ENCODE peak calls at places on chromosome 10, in five cellular contexts. E is coronary artery, N is fibroblast of lung, Q is IMR-90, C is pancreas. S is an unnamed sample.

GRCh38 chr10:132319853-132320669 is 11.9 kb upstream of the LRRC27 start:
- DNase-seq in E (no peak), N (peak), Q (peak), C (no peak), S (no peak)

GRCh38 chr10:21535494-21535818 is 1.4 kb downstream of the MLLT10 start:
- DNase-seq in E (no peak), N (no peak), Q (no peak), C (no peak), S (no peak)

GRCh38 chr10:18675069-18675801 is 16.0 kb downstream of the ARL5B start:
- DNase-seq in E (no peak), N (no peak), Q (no peak), C (no peak), S (no peak)

GRCh38 chr10:71921319-71922027 is 42.7 kb upstream of the CHST3 start:
- DNase-seq in E (peak), N (peak), Q (no peak), C (no peak), S (peak)

GRCh38 chr10:96587255-96588059 is 645 bp upstream of the TM9SF3 start:
- DNase-seq in E (peak), N (peak), Q (peak), C (no peak), S (no peak)

GRCh38 chr10:71351087-71351486 is 32.0 kb downstream of the SLC29A3 start:
- DNase-seq in E (no peak), N (no peak), Q (no peak), C (no peak), S (no peak)

GRCh38 chr10:110494532-110494931 is 3.2 kb upstream of the DUSP5 start:
- DNase-seq in E (no peak), N (no peak), Q (peak), C (no peak), S (no peak)

GRCh38 chr10:36880898-36881297 is 244.5 kb upstream of the ANKRD30A start:
- DNase-seq in E (no peak), N (peak), Q (peak), C (no peak), S (no peak)

GRCh38 chr10:11655839-11656238 is 44.4 kb upstream of the USP6NL start:
- DNase-seq in E (no peak), N (peak), Q (no peak), C (no peak), S (no peak)

GRCh38 chr10:72027498-72027897 is 60.9 kb downstream of the SPOCK2 start:
- DNase-seq in E (no peak), N (peak), Q (peak), C (no peak), S (no peak)

GRCh38 chr10:46539596-46540411 is 16.7 kb downstream of the GPRIN2 start:
- DNase-seq in E (no peak), N (peak), Q (peak), C (peak), S (no peak)

GRCh38 chr10:101559596-101560292 is 28.3 kb downstream of the POLL start:
- DNase-seq in E (no peak), N (no peak), Q (no peak), C (no peak), S (no peak)

GRCh38 chr10:77974396-77975074 is 48.0 kb upstream of the DLG5 start:
- DNase-seq in E (no peak), N (peak), Q (peak), C (no peak), S (no peak)

GRCh38 chr10:101816375-101816773 is 1.9 kb downstream of the OGA start:
- DNase-seq in E (no peak), N (no peak), Q (no peak), C (no peak), S (no peak)

GRCh38 chr10:27426948-27427467 is 77.1 kb upstream of the RAB18 start:
- DNase-seq in E (no peak), N (no peak), Q (no peak), C (no peak), S (no peak)

GRCh38 chr10:46546591-46547330 is 9.7 kb downstream of the GPRIN2 start:
- DNase-seq in E (peak), N (no peak), Q (no peak), C (peak), S (peak)

GRCh38 chr10:24209946-24210491 is 1.1 kb downstream of the KIAA1217 start:
- DNase-seq in E (no peak), N (peak), Q (peak), C (no peak), S (no peak)

GRCh38 chr10:51564896-51565505 is 134.4 kb downstream of the CSTF2T start:
- DNase-seq in E (no peak), N (no peak), Q (no peak), C (no peak), S (no peak)
- H3K27ac ChIP-seq in E (no peak), N (no peak), Q (no peak), C (no peak), S (no peak)

GRCh38 chr10:129332476-129332875 is 134.6 kb upstream of the MGMT start:
- DNase-seq in E (no peak), N (peak), Q (peak), C (no peak), S (no peak)
- TF ChIP-seq CTCF in E (no peak), N (no peak), Q (no peak), C (peak), S (peak)

GRCh38 chr10:52483587-52483986 is 169.5 kb downstream of the DKK1 start:
- DNase-seq in E (no peak), N (no peak), Q (no peak), C (no peak), S (no peak)

GRCh38 chr10:52485486-52485885 is 171.4 kb downstream of the DKK1 start:
- DNase-seq in E (no peak), N (no peak), Q (no peak), C (no peak), S (no peak)

GRCh38 chr10:52484426-52485065 is 170.5 kb downstream of the DKK1 start:
- DNase-seq in E (no peak), N (no peak), Q (no peak), C (no peak), S (no peak)

GRCh38 chr10:52488606-52489485 is 174.8 kb downstream of the DKK1 start:
- DNase-seq in E (no peak), N (peak), Q (peak), C (no peak), S (no peak)

DNA sequence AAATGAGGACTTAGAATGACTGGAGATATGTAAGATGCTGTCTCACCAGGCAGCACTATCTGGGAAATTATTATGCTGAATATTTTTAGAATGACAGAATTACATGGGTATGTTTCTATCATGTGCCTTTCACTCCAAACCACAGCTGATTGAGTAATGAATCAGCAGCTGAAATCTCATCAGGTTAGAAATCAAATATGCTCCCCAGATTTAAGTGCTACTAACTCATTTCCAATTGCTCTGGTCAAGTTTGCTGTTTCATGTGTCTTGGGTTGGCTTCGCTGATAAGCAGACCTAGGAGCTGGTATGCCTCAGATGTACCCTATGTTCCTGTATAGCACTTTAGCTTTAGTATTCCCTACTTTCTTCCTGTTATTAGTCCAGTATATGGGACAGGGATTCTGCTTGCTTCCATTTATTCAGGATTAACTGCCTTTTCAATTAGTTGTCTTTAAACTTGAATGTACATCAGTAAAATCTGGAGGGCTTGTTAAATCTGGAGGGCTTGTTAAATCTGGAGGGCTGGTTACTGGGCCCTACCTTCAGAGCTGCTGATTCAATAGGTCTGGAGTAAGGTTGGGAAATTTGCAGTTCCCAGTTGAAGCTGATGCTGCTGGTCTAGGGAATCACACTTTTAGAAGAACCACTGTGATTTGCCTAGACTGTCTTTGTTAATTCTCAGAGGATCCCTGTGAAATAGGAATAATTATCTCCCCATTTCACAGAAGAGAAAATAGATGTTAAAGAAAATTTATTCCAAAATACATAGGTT is 172.9 kb downstream of the DKK1 start:
- DNase-seq in E (no peak), N (peak), Q (peak), C (no peak), S (no peak)
- H3K4me3 ChIP-seq in E (no peak), N (no peak), Q (no peak), C (no peak), S (no peak)

GRCh38 chr10:22834471-22834870 is 93.4 kb upstream of the ARMC3 start:
- DNase-seq in E (no peak), N (no peak), Q (no peak), C (no peak), S (no peak)

GRCh38 chr10:22833353-22833752 is 94.5 kb upstream of the ARMC3 start:
- DNase-seq in E (no peak), N (no peak), Q (no peak), C (no peak), S (no peak)

GRCh38 chr10:22837771-22838170 is 90.1 kb upstream of the ARMC3 start:
- DNase-seq in E (no peak), N (no peak), Q (no peak), C (no peak), S (no peak)

GRCh38 chr10:22833781-22834180 is 94.1 kb upstream of the ARMC3 start:
- DNase-seq in E (no peak), N (no peak), Q (no peak), C (no peak), S (no peak)

GRCh38 chr10:22837351-22837750 is 90.5 kb upstream of the ARMC3 start:
- DNase-seq in E (no peak), N (no peak), Q (no peak), C (no peak), S (no peak)
- H3K27ac ChIP-seq in E (no peak), N (no peak), Q (no peak), C (no peak), S (no peak)

DNA sequence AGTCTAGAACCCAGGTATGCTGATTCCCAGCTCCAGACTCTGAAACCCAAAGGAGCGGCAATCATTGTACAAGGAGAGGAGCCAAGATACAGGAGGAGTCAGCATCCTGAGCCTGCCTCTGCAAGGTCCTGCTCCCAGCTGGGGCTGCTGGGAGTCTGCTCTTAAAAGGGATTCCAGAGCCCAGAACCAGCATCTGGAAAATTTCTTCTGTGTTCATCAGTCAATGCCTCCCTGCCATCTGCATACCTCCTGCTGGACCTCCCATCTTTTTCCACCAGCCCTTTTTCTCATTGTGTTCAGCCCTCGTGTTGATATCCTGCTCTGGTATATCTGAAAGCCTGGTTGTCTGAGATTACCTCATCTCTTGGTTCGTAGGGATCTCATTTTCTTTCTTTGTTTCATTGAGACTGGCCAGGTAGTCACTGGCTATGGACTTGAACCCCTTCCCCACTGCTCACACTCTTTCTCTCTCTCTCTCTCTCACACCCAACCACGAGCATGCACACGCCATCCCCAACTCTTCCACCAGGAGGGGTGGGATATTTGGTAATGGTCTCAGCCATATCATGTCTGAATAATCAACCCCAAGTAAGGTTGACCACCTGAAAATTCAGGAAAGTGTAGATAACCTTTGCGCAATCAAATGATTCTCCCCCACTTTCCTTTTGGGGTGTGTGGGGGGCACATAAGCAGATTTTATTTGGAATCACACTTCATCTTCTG is 608.8 kb downstream of the LRMDA start:
- DNase-seq in E (no peak), N (no peak), Q (no peak), C (no peak), S (no peak)
- TF ChIP-seq CTCF in E (no peak), N (no peak), Q (no peak), C (no peak), S (no peak)

DNA sequence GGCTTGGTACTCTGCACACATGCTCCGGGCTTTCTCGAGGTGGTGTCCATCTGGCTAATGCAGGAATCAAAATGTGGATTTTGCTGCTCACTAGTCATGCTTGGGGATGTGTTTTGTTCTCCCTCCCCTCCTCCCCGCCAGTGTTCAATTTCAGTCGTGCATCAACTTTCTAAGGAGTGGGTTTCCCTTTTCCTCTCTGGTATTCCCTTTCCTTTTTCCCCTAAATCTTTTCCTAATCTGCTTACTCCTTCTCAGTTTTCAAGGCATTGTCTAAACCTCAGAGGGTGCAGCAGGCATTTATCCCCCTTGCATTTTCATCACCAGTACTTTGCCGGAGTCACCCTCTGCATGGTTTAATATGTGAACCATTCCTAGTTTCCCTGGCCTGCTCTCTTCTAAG is 201.8 kb downstream of the CCDC3 start:
- DNase-seq in E (no peak), N (no peak), Q (no peak), C (no peak), S (no peak)
- H3K4me3 ChIP-seq in E (no peak), N (no peak), Q (no peak), C (no peak), S (no peak)

GRCh38 chr10:122466866-122467470 is 5.6 kb downstream of the HTRA1 start:
- DNase-seq in E (no peak), N (no peak), Q (no peak), C (no peak), S (no peak)

GRCh38 chr10:122471531-122472177 is 10.3 kb downstream of the HTRA1 start:
- DNase-seq in E (no peak), N (no peak), Q (peak), C (no peak), S (no peak)

GRCh38 chr10:122469848-122470247 is 8.5 kb downstream of the HTRA1 start:
- DNase-seq in E (no peak), N (no peak), Q (no peak), C (no peak), S (no peak)

GRCh38 chr10:122468220-122468922 is 7.0 kb downstream of the HTRA1 start:
- DNase-seq in E (no peak), N (no peak), Q (no peak), C (no peak), S (no peak)

GRCh38 chr10:122468923-122469781 is 7.8 kb downstream of the HTRA1 start:
- DNase-seq in E (no peak), N (peak), Q (peak), C (no peak), S (no peak)
- H3K27ac ChIP-seq in E (no peak), N (peak), Q (peak), C (no peak), S (peak)

GRCh38 chr10:99929360-99929759 is 80.4 kb downstream of the DNMBP start:
- DNase-seq in E (no peak), N (no peak), Q (no peak), C (no peak), S (no peak)

GRCh38 chr10:99926925-99927718 is 82.6 kb downstream of the DNMBP start:
- DNase-seq in E (no peak), N (peak), Q (peak), C (no peak), S (peak)

GRCh38 chr10:99927719-99928280 is 81.9 kb downstream of the DNMBP start:
- DNase-seq in E (no peak), N (peak), Q (no peak), C (no peak), S (no peak)

DNA sequence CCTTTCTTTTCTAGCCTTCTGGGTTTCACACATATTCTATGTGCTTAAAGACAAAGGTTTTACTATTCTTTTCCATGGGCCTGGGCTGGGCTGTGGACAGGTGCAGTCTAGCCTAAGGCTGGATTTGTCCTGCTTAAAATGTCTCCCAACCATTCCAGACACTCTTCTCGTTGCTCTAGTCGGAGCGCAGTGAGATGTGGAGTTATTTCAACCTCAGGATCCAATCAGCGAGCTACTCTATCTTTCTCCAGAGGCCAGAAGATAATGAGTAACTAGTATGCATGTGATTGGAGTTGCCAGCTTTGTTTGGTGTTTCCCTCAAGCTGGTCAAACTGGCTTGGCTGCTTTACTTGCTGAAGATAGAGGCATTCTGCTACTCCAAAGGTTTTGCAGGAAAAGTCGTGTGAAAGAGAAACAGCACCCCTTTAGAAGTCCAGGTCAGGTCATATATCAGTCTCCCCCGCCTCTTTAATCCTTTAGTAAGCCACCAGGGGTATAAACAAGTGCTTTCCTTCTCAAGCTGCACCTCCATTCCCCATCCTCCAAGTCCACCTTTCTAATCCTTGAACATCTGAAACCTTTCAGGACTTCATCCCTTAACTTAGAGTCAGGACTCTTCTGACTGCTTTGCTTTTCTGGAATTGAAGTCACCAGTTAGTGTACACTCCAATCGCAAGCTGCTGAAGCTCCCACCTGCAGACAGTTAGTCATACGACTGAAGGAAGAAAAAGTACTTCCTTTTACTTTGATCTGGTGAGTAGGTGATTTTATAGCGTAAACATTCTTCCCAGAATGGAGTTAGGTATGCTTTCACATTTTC is 78.8 kb downstream of the DNMBP start:
- DNase-seq in E (no peak), N (no peak), Q (peak), C (no peak), S (no peak)
- TF ChIP-seq CTCF in E (no peak), N (no peak), Q (no peak), C (no peak), S (no peak)